ENCODE peak calls at places on chromosomes 5 and 9, in eight cellular contexts. F is colonic mucosa; Z is tibial nerve; A is activated CD8-positive, alpha-beta T cell treated with anti-CD3 and anti-CD28 coated beads, Interleukin-2, amount 10 ng/mL, durations not matched to agents 7 days and 5 days; B is aorta; X is H54; V is HS-27A; S is BJ. Q is an unnamed sample.

GRCh38 chr5:40879163-40879942 is 29.9 kb upstream of the C7 start:
- DNase-seq in F (no peak), B (no peak), Z (no peak), X (peak; percentile 17), V (peak; percentile 8), A (no peak), S (peak; percentile 3), Q (peak; percentile 55)

GRCh38 chr9:110073356-110073666 is 134.6 kb downstream of the C9orf152 start:
- DNase-seq in S (no peak), V (no peak), A (no peak), Z (no peak), B (no peak), X (no peak), F (no peak), Q (no peak)

GRCh38 chr9:131738838-131739191 is 1.1 kb downstream of the RAPGEF1 start:
- DNase-seq in A (peak; percentile 50), S (no peak), V (no peak), B (no peak), Z (no peak), F (peak; percentile 72), X (no peak), Q (no peak)

GRCh38 chr5:57778528-57779175 is 296.0 kb upstream of the ACTBL2 start:
- DNase-seq in F (no peak), V (no peak), X (no peak), A (no peak), B (no peak), S (no peak), Z (no peak), Q (no peak)

GRCh38 chr9:14277202-14277601 is 36.7 kb downstream of the NFIB start:
- DNase-seq in X (no peak), F (no peak), V (no peak), B (no peak), A (no peak), S (no peak), Z (no peak), Q (no peak)

GRCh38 chr9:87234854-87235253 is 262.8 kb upstream of the DAPK1 start:
- DNase-seq in B (no peak), X (no peak), A (no peak), F (no peak), V (no peak), Z (no peak), S (no peak), Q (no peak)

GRCh38 chr5:54526604-54527359 is 9.2 kb downstream of the SNX18 start:
- DNase-seq in X (no peak), F (no peak), S (no peak), B (no peak), Z (no peak), V (no peak), A (no peak), Q (no peak)

GRCh38 chr5:5629579-5629978 is 207.1 kb downstream of the ICE1 start:
- DNase-seq in V (no peak), X (no peak), S (no peak), A (no peak), Z (no peak), F (no peak), B (peak; percentile 34), Q (no peak)

GRCh38 chr5:39755452-39755851 is 330.7 kb upstream of the DAB2 start:
- DNase-seq in B (no peak), F (no peak), V (no peak), Z (no peak), X (no peak), A (no peak), S (no peak), Q (no peak)

GRCh38 chr5:135398160-135398854 is 724 bp downstream of the MACROH2A1 start:
- DNase-seq in B (peak; percentile 77), S (no peak), X (peak; percentile 24), F (peak; percentile 85), Z (no peak), V (no peak), A (peak; percentile 70), Q (no peak)

GRCh38 chr5:170312666-170313065 is 15.1 kb upstream of the LCP2 start:
- DNase-seq in S (no peak), V (no peak), B (no peak), F (no peak), X (no peak), A (peak; percentile 55), Z (no peak), Q (no peak)

GRCh38 chr9:85729882-85730281 is 11.9 kb downstream of the AGTPBP1 start:
- DNase-seq in B (no peak), F (no peak), A (no peak), V (no peak), Z (no peak), S (no peak), X (no peak), Q (no peak)

GRCh38 chr5:149166591-149167100 is 25.4 kb downstream of the ABLIM3 start:
- DNase-seq in V (no peak), B (no peak), A (no peak), Z (no peak), S (no peak), X (no peak), F (no peak), Q (no peak)

GRCh38 chr9:133516961-133517350 is 7.8 kb downstream of the MYMK start:
- DNase-seq in V (no peak), B (no peak), S (no peak), F (no peak), X (no peak), A (no peak), Z (no peak), Q (no peak)

GRCh38 chr9:134051319-134051718 is 16.5 kb downstream of the BRD3 start:
- DNase-seq in S (no peak), A (no peak), V (no peak), B (peak; percentile 39), X (no peak), F (no peak), Z (no peak), Q (no peak)

GRCh38 chr5:107551088-107551487 is 119.6 kb downstream of the EFNA5 start:
- DNase-seq in B (no peak), A (no peak), F (no peak), Z (no peak), X (no peak), V (no peak), S (no peak), Q (no peak)

GRCh38 chr5:153441997-153442396 is 48.5 kb upstream of the GRIA1 start:
- DNase-seq in S (no peak), X (no peak), A (no peak), F (no peak), B (no peak), V (no peak), Z (no peak), Q (peak; percentile 63)

GRCh38 chr5:73030995-73031394 is 75.2 kb downstream of the FCHO2 start:
- DNase-seq in X (peak; percentile 40), Z (no peak), V (peak; percentile 52), F (no peak), B (no peak), A (no peak), S (peak; percentile 74), Q (no peak)

GRCh38 chr5:138212828-138213160 is 329 bp downstream of the CDC23 start:
- DNase-seq in A (peak; percentile 39), V (no peak), X (peak; percentile 14), Z (peak; percentile 5), F (no peak), B (no peak), S (no peak), Q (no peak)

GRCh38 chr9:132590037-132590317 is 7.6 kb downstream of the BARHL1 start:
- DNase-seq in Z (no peak), A (no peak), X (no peak), S (no peak), F (no peak), B (no peak), V (no peak), Q (no peak)

GRCh38 chr9:124761196-124761595 is 9.9 kb downstream of the NR6A1 start:
- DNase-seq in X (no peak), V (no peak), F (no peak), A (no peak), S (no peak), B (no peak), Z (no peak), Q (no peak)

GRCh38 chr5:98927988-98928801 is 612 bp downstream of the CHD1 start:
- DNase-seq in B (peak; percentile 92), V (peak; percentile 33), A (peak; percentile 49), S (no peak), X (peak; percentile 42), Z (peak; percentile 64), F (peak; percentile 78), Q (peak; percentile 77)

GRCh38 chr5:172523146-172523745 is 68.9 kb upstream of the SH3PXD2B start:
- DNase-seq in A (peak; percentile 4), Z (no peak), X (no peak), S (no peak), F (peak; percentile 15), V (no peak), B (no peak), Q (no peak)

GRCh38 chr9:69674112-69674511 is 1.9 kb upstream of the APBA1 start:
- DNase-seq in V (no peak), X (no peak), Z (no peak), F (no peak), A (no peak), S (no peak), B (no peak), Q (no peak)

Q was measured in NCI-H2227 treated with DMSO at 0.1 percent for 48 hours.